ENCODE peak calls at places on chromosomes 11 and 22, in seven cellular contexts. G is fibroblast of villous mesenchyme, T is GM10248, W is psoas muscle, K is ovary, R is pancreas, B is glutamatergic neuron. C is an unnamed sample.

GRCh38 chr11:72460091-72460647 is 25.8 kb upstream of the CLPB start:
- DNase-seq in R (no peak), G (no peak), W (no peak), T (no peak), K (no peak), B (no peak), C (no peak)

GRCh38 chr22:21937041-21937820 is 15.4 kb downstream of the PPM1F start:
- DNase-seq in T (no peak), B (peak), G (no peak), K (no peak), W (peak), R (peak), C (no peak)

GRCh38 chr11:93608280-93608862 is 53.1 kb upstream of the CEP295 start:
- DNase-seq in R (no peak), K (no peak), B (no peak), T (no peak), W (no peak), G (no peak), C (no peak)

GRCh38 chr11:82790723-82791487 is 57.2 kb upstream of the FAM181B start:
- DNase-seq in R (no peak), G (no peak), W (no peak), T (no peak), B (no peak), K (peak), C (no peak)

GRCh38 chr11:65095427-65095826 is 587 bp upstream of the VPS51 start:
- DNase-seq in B (no peak), G (no peak), W (no peak), R (no peak), K (peak), T (no peak), C (no peak)

GRCh38 chr11:22190827-22191463 is 1.9 kb upstream of the ANO5 start:
- DNase-seq in W (no peak), G (no peak), K (no peak), R (no peak), B (no peak), T (no peak), C (no peak)

GRCh38 chr11:119337581-119338317 is 2.9 kb downstream of the C1QTNF5 start:
- DNase-seq in T (no peak), W (no peak), R (no peak), B (peak), G (peak), K (no peak), C (no peak)

GRCh38 chr22:49590381-49590780 is 237.3 kb downstream of the BRD1 start:
- DNase-seq in W (no peak), G (no peak), T (no peak), B (no peak), K (no peak), R (no peak), C (no peak)

GRCh38 chr22:26393929-26394328 is 35.1 kb upstream of the ASPHD2 start:
- DNase-seq in T (no peak), K (no peak), R (no peak), B (no peak), W (no peak), G (no peak), C (no peak)

GRCh38 chr22:42808516-42808915 is 48.6 kb downstream of the ARFGAP3 start:
- DNase-seq in R (no peak), B (no peak), K (no peak), W (no peak), G (no peak), T (no peak), C (no peak)

GRCh38 chr22:42805998-42806481 is 51.0 kb downstream of the ARFGAP3 start:
- DNase-seq in G (no peak), T (no peak), W (no peak), K (no peak), B (no peak), R (peak), C (no peak)

GRCh38 chr22:42805016-42805997 is 51.8 kb downstream of the ARFGAP3 start:
- DNase-seq in W (peak), K (no peak), G (no peak), R (peak), T (no peak), B (no peak), C (no peak)

GRCh38 chr22:42803454-42803853 is 53.6 kb downstream of the ARFGAP3 start:
- DNase-seq in T (no peak), W (peak), B (peak), R (peak), K (no peak), G (no peak), C (no peak)

GRCh38 chr22:42807185-42807584 is 49.9 kb downstream of the ARFGAP3 start:
- DNase-seq in K (no peak), R (no peak), T (no peak), B (peak), W (no peak), G (no peak), C (no peak)
- TF ChIP-seq CTCF in K (no peak), R (no peak), T (no peak), B (no peak), W (no peak), G (no peak), C (no peak)

DNA sequence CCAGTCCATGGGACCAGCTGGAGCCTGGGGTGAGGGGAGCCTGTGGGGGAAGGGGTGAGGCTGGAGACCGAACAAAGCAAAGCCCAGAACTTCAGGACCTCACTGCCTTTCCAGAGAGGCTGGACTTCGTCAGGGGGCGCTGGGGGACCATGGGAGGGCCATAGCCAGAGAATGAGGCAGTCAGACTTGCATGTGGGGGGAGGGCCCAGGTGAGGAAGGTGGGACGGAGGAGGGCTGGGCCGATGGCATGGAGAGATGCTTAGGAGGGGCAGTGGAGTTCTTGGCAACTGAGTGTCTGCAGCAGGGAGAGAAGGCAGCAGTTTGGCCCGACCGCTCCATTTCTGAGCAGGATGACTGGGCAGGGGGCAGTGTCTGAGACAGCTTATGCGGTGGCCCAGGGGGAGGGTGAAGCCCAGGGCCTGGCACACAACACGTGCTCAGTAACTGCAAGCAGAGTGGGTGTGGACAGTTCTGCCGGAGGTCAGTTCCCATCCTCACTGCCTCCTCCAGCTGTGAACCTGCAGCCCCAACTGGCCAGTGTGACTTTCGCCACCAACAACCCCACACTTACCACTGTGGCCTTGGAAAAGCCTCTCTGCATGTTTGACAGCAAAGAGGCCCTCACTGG is 796 bp downstream of the UPK3A start:
- DNase-seq in B (no peak), G (no peak), W (no peak), K (no peak), T (no peak), R (no peak), C (no peak)
- TF ChIP-seq CTCF in B (no peak), G (no peak), W (no peak), K (no peak), T (no peak), R (no peak), C (no peak)

GRCh38 chr11:14642873-14643696 is 519 bp upstream of the PDE3B start:
- DNase-seq in G (no peak), T (no peak), W (no peak), B (no peak), R (peak), K (no peak), C (no peak)

GRCh38 chr11:14644396-14645246 is 1.0 kb downstream of the PDE3B start:
- DNase-seq in T (peak), K (peak), W (peak), R (peak), G (peak), B (peak), C (peak)

GRCh38 chr11:14642453-14642852 is 1.2 kb upstream of the PDE3B start:
- DNase-seq in R (no peak), G (no peak), K (no peak), W (no peak), B (no peak), T (no peak), C (no peak)

GRCh38 chr11:14645247-14645912 is 1.8 kb downstream of the PDE3B start:
- DNase-seq in T (no peak), W (no peak), G (no peak), K (no peak), R (no peak), B (no peak), C (no peak)

DNA sequence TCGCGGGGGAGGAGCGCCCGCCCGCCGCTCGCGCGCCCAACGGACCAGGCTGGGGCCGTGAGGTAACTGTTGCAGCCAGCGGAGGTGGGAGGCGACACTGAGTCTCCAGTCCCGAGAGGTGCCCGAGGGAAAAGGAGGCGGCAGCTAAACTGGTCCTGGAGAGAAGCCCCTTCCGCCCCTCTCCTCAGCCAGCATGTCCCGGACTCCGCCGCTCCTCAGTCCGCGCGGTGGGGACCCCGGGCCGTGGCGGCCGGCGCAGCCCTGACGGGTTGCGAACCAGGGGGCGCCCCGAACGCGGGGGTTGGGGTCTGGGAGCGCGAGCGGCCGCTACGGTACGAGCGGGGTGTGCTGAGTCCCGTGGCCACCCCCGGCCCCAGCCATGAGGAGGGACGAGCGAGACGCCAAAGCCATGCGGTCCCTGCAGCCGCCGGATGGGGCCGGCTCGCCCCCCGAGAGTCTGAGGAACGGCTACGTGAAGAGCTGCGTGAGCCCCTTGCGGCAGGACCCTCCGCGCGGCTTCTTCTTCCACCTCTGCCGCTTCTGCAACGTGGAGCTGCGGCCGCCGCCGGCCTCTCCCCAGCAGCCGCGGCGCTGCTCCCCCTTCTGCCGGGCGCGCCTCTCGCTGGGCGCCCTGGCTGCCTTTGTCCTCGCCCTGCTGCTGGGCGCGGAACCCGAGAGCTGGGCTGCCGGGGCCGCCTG is at the start of gene PDE3B:
- DNase-seq in G (peak), K (peak), R (peak), W (peak), T (peak), B (peak), C (peak)
- TF ChIP-seq CTCF in G (no peak), K (no peak), R (no peak), W (no peak), T (peak), B (no peak), C (no peak)

DNA sequence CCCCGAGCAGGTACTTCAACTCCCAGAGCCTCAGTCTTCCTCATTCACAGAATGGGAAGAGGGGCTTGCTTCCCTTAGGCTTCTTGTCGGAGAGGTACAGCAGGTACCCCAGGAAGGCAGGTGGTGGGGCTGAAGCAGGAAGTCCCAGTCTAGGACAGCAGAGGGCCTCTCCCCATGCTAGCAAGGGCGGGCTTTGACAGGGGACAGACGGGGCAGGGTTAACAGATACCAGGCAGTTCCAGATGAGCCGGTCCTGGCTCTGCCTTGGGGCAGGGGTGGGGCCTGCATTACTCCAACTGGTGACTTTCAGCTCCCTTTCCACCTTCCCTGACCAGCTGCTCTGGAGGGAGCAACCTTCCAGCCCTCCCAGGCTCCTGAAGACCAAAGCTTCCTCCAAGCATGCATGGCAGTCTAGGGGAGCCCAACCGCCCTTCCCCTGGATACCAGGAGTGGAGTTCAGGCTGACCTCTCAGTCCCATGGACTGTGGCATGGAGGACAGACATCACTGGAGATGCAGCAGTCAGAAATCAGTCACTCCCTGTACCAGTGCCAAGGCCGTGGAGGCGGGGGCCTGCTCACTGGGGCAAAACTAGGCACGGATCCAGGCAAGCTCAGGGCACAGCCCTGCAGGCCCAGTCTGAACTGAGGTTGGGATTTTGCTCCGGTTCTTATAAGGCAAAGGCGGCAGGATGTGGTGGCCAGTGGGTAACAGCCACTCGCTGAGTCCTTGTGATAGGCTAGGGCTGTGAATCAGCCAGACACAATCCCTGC is 60.5 kb downstream of the NAT10 start:
- DNase-seq in R (no peak), T (no peak), B (no peak), G (no peak), W (peak), K (no peak), C (no peak)
- TF ChIP-seq CTCF in R (no peak), T (no peak), B (no peak), G (no peak), W (no peak), K (no peak), C (peak)

GRCh38 chr11:26331911-26332571 is at the start of gene ANO3:
- DNase-seq in T (peak), W (peak), G (peak), B (peak), R (peak), K (peak), C (peak)
- TF ChIP-seq CTCF in T (peak), W (peak), G (peak), B (peak), R (peak), K (no peak), C (peak)

DNA sequence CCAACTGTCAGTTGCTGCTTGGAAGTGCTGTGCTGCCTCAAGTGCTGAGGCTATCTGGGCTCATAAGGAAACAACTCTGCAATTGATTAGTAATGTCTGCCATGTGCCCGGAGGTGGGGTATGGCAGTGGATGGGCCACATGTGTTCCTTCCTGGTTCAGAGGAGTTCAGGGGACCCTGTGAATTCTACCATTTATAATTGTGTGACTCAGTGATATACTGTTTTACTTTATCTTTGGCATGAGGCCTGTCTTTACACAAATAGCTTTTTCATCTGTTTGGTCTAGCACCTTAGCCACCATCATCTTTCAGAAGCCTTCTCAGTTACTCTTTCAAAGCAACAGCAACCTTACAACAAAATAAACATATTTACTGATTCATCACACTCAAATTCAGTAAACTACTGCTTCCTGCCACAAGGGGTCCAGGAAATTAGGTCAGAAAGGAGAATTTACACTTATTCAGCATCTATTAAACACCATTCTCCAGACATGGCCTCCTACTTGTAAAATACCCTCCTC is 20.9 kb downstream of the DKK3 start:
- DNase-seq in T (no peak), B (no peak), R (no peak), W (no peak), G (peak), K (no peak), C (no peak)
- TF ChIP-seq CTCF in T (no peak), B (peak), R (no peak), W (peak), G (peak), K (no peak), C (peak)

GRCh38 chr22:19800761-19801244 is 40.2 kb downstream of the TBX1 start:
- DNase-seq in G (peak), R (no peak), T (no peak), K (peak), B (peak), W (no peak), C (no peak)
- TF ChIP-seq CTCF in G (peak), R (no peak), T (no peak), K (no peak), B (no peak), W (peak), C (peak)

GRCh38 chr11:64062185-64063039 is 26.7 kb downstream of the FLRT1 start:
- DNase-seq in T (no peak), K (no peak), B (no peak), G (no peak), R (no peak), W (no peak), C (no peak)

GRCh38 chr11:64058494-64058893 is 22.8 kb downstream of the FLRT1 start:
- DNase-seq in K (no peak), G (no peak), W (no peak), R (no peak), T (no peak), B (no peak), C (no peak)

GRCh38 chr11:64059339-64060176 is 23.8 kb downstream of the FLRT1 start:
- DNase-seq in B (no peak), R (no peak), W (no peak), G (no peak), T (no peak), K (no peak), C (no peak)

GRCh38 chr11:64060861-64061444 is 25.2 kb downstream of the FLRT1 start:
- DNase-seq in T (peak), G (peak), R (peak), W (peak), B (peak), K (peak), C (no peak)

DNA sequence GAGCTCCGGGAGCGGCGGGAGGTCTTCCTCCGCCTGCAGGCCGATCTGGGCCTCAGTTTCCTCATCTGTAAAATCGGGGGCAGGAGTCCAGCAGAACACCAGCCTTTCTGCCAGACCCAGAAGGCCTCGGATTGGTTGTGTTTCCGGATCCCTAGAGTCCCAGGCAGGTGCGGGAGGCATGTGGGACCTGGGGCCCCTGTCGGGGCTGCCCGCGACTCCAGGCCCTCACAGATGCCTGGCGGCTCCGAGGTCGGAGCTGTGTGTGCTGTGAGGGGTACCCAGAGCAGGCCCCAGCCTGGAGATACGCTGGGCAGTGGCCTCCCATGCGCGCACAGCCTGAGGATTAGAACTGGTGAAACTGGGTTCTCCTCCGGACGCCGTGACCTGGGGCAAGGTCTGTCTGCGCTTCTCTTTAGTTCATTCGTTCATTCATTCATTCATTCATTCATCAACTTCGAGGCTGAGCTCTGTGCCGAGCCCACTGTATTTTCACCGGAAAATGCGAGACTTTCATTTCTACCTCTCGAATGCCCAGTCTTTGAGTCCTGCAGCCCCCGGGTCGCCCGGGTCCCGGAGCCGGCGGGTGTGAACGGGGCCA is 24.6 kb downstream of the FLRT1 start:
- DNase-seq in T (no peak), W (no peak), B (no peak), G (no peak), R (no peak), K (no peak), C (no peak)
- TF ChIP-seq CTCF in T (no peak), W (no peak), B (no peak), G (no peak), R (no peak), K (no peak), C (no peak)

GRCh38 chr11:2655320-2655719 is 44.5 kb downstream of the KCNQ1OT1 start:
- DNase-seq in G (no peak), K (no peak), R (no peak), T (no peak), W (no peak), B (no peak), C (no peak)
- TF ChIP-seq CTCF in G (no peak), K (no peak), R (no peak), T (no peak), W (no peak), B (no peak), C (no peak)

C was measured in type B pancreatic cell.